ENCODE peak calls at places on chromosomes 5 and 9, in eight cellular contexts. D is AG04449; F is germinal center; E is CD4-positive, alpha-beta T cell; R is ovary; T is HS-5; J is SW 1271; H is Caco-2. G is an unnamed sample.

GRCh38 chr9:130331573-130331972 is 66.0 kb downstream of the HMCN2 start:
- DNase-seq in J (no peak), F (no peak), E (no peak), R (no peak), T (no peak), D (no peak), H (no peak), G (no peak)

GRCh38 chr5:66909364-66909763 is 287.2 kb downstream of the CD180 start:
- DNase-seq in T (no peak), F (no peak), E (no peak), D (no peak), H (no peak), R (no peak), J (no peak), G (no peak)

GRCh38 chr5:89090021-89090420 is 207.0 kb upstream of the MEF2C start:
- DNase-seq in F (no peak), J (no peak), E (no peak), D (no peak), T (no peak), R (no peak), H (no peak), G (no peak)

GRCh38 chr9:105662184-105663104 is at the start of gene TAL2:
- DNase-seq in R (no peak), T (no peak), J (no peak), H (no peak), F (peak; percentile 62), E (no peak), D (no peak), G (no peak)

GRCh38 chr5:148740966-148741742 is 85.3 kb upstream of the ADRB2 start:
- DNase-seq in E (no peak), T (peak; percentile 59), J (no peak), F (peak; percentile 36), H (no peak), R (no peak), D (peak; percentile 61), G (peak; percentile 6)

GRCh38 chr9:135077497-135078200 is 9.8 kb upstream of the OLFM1 start:
- DNase-seq in J (no peak), T (no peak), H (peak; percentile 38), D (no peak), E (no peak), F (no peak), R (no peak), G (peak; percentile 8)

GRCh38 chr5:136036991-136037705 is 8.4 kb downstream of the TGFBI start:
- DNase-seq in D (no peak), E (no peak), R (no peak), T (no peak), J (no peak), F (peak; percentile 36), H (no peak), G (no peak)

GRCh38 chr9:32571969-32572899 is 725 bp downstream of the NDUFB6 start:
- DNase-seq in E (peak; percentile 54), H (peak; percentile 78), T (peak; percentile 68), J (peak; percentile 33), R (peak; percentile 40), F (peak; percentile 86), D (no peak), G (peak; percentile 37)

GRCh38 chr5:63962345-63962744 is at the start of gene HTR1A:
- DNase-seq in D (no peak), T (no peak), R (no peak), E (no peak), H (no peak), J (no peak), F (no peak), G (no peak)

GRCh38 chr9:18351216-18351615 is 122.7 kb upstream of the ADAMTSL1 start:
- DNase-seq in J (no peak), E (no peak), F (no peak), R (no peak), H (no peak), D (no peak), T (no peak), G (no peak)

GRCh38 chr5:68229416-68229815 is 13.9 kb downstream of the PIK3R1 start:
- DNase-seq in E (no peak), H (no peak), R (no peak), J (no peak), F (no peak), T (no peak), D (no peak), G (no peak)

GRCh38 chr5:111461261-111461671 is 51.1 kb downstream of the STARD4 start:
- DNase-seq in H (no peak), R (no peak), E (no peak), D (no peak), T (no peak), F (no peak), J (no peak), G (no peak)

GRCh38 chr5:42691413-42691861 is 65.2 kb upstream of the CCDC152 start:
- DNase-seq in D (no peak), T (no peak), J (no peak), R (no peak), F (no peak), H (no peak), E (no peak), G (no peak)

GRCh38 chr9:86098793-86099694 is at the start of gene GOLM1:
- DNase-seq in E (no peak), R (peak; percentile 49), J (no peak), F (peak; percentile 47), H (peak; percentile 36), T (no peak), D (no peak), G (no peak)

GRCh38 chr5:68395302-68395701 is 179.7 kb downstream of the PIK3R1 start:
- DNase-seq in H (no peak), D (no peak), F (no peak), J (no peak), E (no peak), R (no peak), T (no peak), G (no peak)

G was measured in KG1.